ENCODE peak calls at places on chromosomes 3 and 15, in eight cellular contexts. S is HCT116, D is heart left ventricle, P is brain microvascular endothelial cell, M is adrenal gland, O is fibroblast of lung, Z is HL-60, W is tibial artery. C is an unnamed sample.

GRCh38 chr3:156332304-156332703 is 211.9 kb downstream of the KCNAB1 start:
- DNase-seq in S (no peak), Z (no peak), O (no peak), P (no peak), D (no peak), M (no peak), W (no peak), C (no peak)

GRCh38 chr15:29089731-29090616 is 179.6 kb downstream of the NSMCE3 start:
- DNase-seq in D (no peak), Z (no peak), P (no peak), O (peak), W (peak), M (no peak), S (no peak), C (no peak)

GRCh38 chr3:28916713-28917499 is 364.0 kb upstream of the RBMS3 start:
- DNase-seq in W (peak), Z (no peak), P (peak), M (peak), O (peak), S (no peak), D (peak), C (peak)

GRCh38 chr15:74399511-74400312 is 32.3 kb upstream of the CYP11A1 start:
- DNase-seq in Z (no peak), D (no peak), S (no peak), P (peak), W (no peak), O (peak), M (no peak), C (no peak)

GRCh38 chr3:149186219-149186618 is 35.4 kb downstream of the CP start:
- DNase-seq in O (no peak), S (no peak), D (no peak), Z (no peak), W (no peak), P (no peak), M (no peak), C (no peak)

GRCh38 chr15:55618396-55618795 is 30.3 kb upstream of the PYGO1 start:
- DNase-seq in D (no peak), S (no peak), M (no peak), P (no peak), O (no peak), Z (no peak), W (no peak), C (no peak)

GRCh38 chr3:160754371-160754854 is 1.6 kb upstream of the PPM1L start:
- DNase-seq in S (no peak), D (peak), Z (peak), M (peak), O (peak), W (peak), P (peak), C (peak)

GRCh38 chr3:107796786-107797185 is 274.0 kb downstream of the BBX start:
- DNase-seq in W (no peak), O (peak), M (no peak), P (peak), Z (peak), D (no peak), S (no peak), C (no peak)

GRCh38 chr3:70358978-70359580 is 46.6 kb upstream of the MDFIC2 start:
- DNase-seq in D (no peak), Z (peak), S (peak), M (no peak), W (no peak), O (peak), P (peak), C (no peak)

GRCh38 chr15:45333550-45333949 is 44.8 kb downstream of the GATM start:
- DNase-seq in S (no peak), P (peak), W (peak), M (peak), O (peak), Z (no peak), D (peak), C (peak)

GRCh38 chr3:187744169-187745151 is 808 bp downstream of the BCL6 start:
- DNase-seq in P (peak), D (peak), W (no peak), Z (peak), M (peak), O (peak), S (no peak), C (peak)

GRCh38 chr3:164451083-164451910 is 627.0 kb downstream of the SI start:
- DNase-seq in W (peak), Z (no peak), M (no peak), O (no peak), P (peak), S (no peak), D (peak), C (peak)

GRCh38 chr3:10804183-10804648 is 11.8 kb upstream of the SLC6A11 start:
- DNase-seq in Z (no peak), S (peak), P (no peak), D (no peak), M (no peak), O (no peak), W (no peak), C (no peak)

GRCh38 chr3:152272771-152273242 is 4.1 kb downstream of the MBNL1 start:
- DNase-seq in P (peak), M (no peak), D (no peak), S (no peak), O (peak), W (no peak), Z (no peak), C (no peak)

GRCh38 chr3:123193448-123194101 is 8.2 kb upstream of the SEC22A start:
- DNase-seq in W (no peak), D (no peak), O (no peak), M (no peak), S (no peak), P (no peak), Z (no peak), C (no peak)

GRCh38 chr15:47961401-47962090 is 159.2 kb upstream of the SLC24A5 start:
- DNase-seq in S (no peak), P (no peak), M (no peak), O (no peak), Z (peak), W (no peak), D (no peak), C (no peak)

GRCh38 chr15:100913961-100914360 is 5.2 kb upstream of the LRRK1 start:
- DNase-seq in O (peak), P (no peak), S (no peak), M (no peak), Z (no peak), D (peak), W (no peak), C (no peak)

GRCh38 chr3:197471221-197472010 is 84.4 kb downstream of the BDH1 start:
- DNase-seq in M (peak), W (no peak), D (no peak), P (no peak), O (no peak), Z (no peak), S (no peak), C (no peak)

GRCh38 chr3:33074217-33075067 is 22.5 kb downstream of the GLB1 start:
- DNase-seq in P (peak), M (peak), D (peak), O (peak), W (peak), S (peak), Z (peak), C (no peak)

GRCh38 chr3:23941440-23941839 is 3.6 kb upstream of the NR1D2 start:
- DNase-seq in S (no peak), W (no peak), M (no peak), O (no peak), D (no peak), Z (no peak), P (no peak), C (no peak)

GRCh38 chr3:22373827-22374226 is 622.8 kb upstream of the ZNF385D start:
- DNase-seq in Z (no peak), O (no peak), S (no peak), P (no peak), D (no peak), W (no peak), M (no peak), C (no peak)

GRCh38 chr15:67840747-67841634 is 1.1 kb upstream of the RNU6-1 start:
- DNase-seq in O (peak), S (no peak), Z (no peak), P (no peak), D (no peak), W (peak), M (peak), C (no peak)

GRCh38 chr15:101499863-101500713 is 10.6 kb upstream of the PCSK6 start:
- DNase-seq in S (no peak), P (no peak), M (peak), Z (peak), W (no peak), D (peak), O (no peak), C (no peak)

GRCh38 chr3:11479230-11479620 is 164.5 kb downstream of the VGLL4 start:
- DNase-seq in Z (no peak), M (no peak), D (no peak), O (no peak), S (no peak), W (no peak), P (no peak), C (no peak)

GRCh38 chr3:46135475-46135874 is 72.6 kb downstream of the CCR1 start:
- DNase-seq in M (no peak), P (no peak), S (no peak), Z (peak), W (peak), O (no peak), D (no peak), C (no peak)

GRCh38 chr3:46131884-46132478 is 76.1 kb downstream of the CCR1 start:
- DNase-seq in D (no peak), O (no peak), W (no peak), S (no peak), P (no peak), M (no peak), Z (no peak), C (no peak)

GRCh38 chr3:46132565-46132964 is 75.5 kb downstream of the CCR1 start:
- DNase-seq in P (no peak), M (no peak), D (peak), O (no peak), W (no peak), S (no peak), Z (no peak), C (no peak)

GRCh38 chr3:46130631-46131310 is 77.3 kb downstream of the CCR1 start:
- DNase-seq in O (no peak), W (no peak), D (no peak), S (no peak), Z (peak), M (no peak), P (no peak), C (no peak)

GRCh38 chr3:46133285-46133684 is 74.8 kb downstream of the CCR1 start:
- DNase-seq in O (no peak), D (no peak), M (no peak), S (no peak), P (no peak), Z (no peak), W (no peak), C (no peak)
- TF ChIP-seq CTCF in O (no peak), D (no peak), M (no peak), S (no peak), P (no peak), Z (no peak), W (no peak), C (no peak)

GRCh38 chr15:99142562-99142961 is 37.7 kb downstream of the SYNM start:
- DNase-seq in O (no peak), P (no peak), D (no peak), Z (no peak), S (no peak), M (no peak), W (no peak), C (no peak)
- H3K27ac ChIP-seq in O (no peak), P (no peak), D (peak), Z (no peak), S (no peak), M (no peak), W (peak), C (no peak)

GRCh38 chr3:51710631-51711351 is 3.9 kb downstream of the GRM2 start:
- DNase-seq in P (no peak), S (no peak), M (peak), Z (no peak), D (no peak), O (no peak), W (no peak), C (no peak)
- TF ChIP-seq CTCF in P (peak), S (peak), M (no peak), Z (no peak), D (no peak), O (no peak), W (no peak), C (no peak)

GRCh38 chr3:34106379-34106778 is 307.9 kb downstream of the PDCD6IP start:
- DNase-seq in Z (no peak), S (no peak), M (no peak), D (no peak), P (no peak), O (no peak), W (no peak), C (no peak)

GRCh38 chr3:34106879-34107278 is 308.4 kb downstream of the PDCD6IP start:
- DNase-seq in M (no peak), Z (peak), S (peak), D (no peak), W (no peak), O (no peak), P (peak), C (no peak)

GRCh38 chr3:34109846-34110245 is 311.4 kb downstream of the PDCD6IP start:
- DNase-seq in S (no peak), M (no peak), D (no peak), O (no peak), P (no peak), W (no peak), Z (no peak), C (no peak)

GRCh38 chr3:34108976-34109375 is 310.5 kb downstream of the PDCD6IP start:
- DNase-seq in M (no peak), D (no peak), S (no peak), O (no peak), W (no peak), P (no peak), Z (no peak), C (no peak)

DNA sequence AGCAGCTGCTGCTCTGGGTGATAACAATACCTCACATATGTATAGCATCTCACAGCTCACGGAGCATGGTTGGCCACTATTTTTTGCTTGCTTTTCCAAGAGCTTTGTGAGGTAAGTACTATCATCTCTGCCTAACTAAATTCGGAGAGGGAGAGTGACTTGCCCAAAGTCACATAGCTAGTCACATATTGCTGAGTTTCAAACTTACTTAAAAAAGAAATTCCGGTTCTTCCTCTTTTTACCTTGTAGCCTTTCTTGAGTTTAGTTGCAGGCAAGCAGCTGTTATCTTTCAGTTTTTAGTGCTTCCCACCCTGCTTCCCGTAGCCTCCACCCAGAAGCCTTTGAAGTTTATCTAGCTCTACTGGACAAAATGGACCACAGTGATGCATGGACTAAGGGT is 309.2 kb downstream of the PDCD6IP start:
- DNase-seq in Z (no peak), M (no peak), P (no peak), O (no peak), S (no peak), D (no peak), W (no peak), C (no peak)
- H3K27ac ChIP-seq in Z (no peak), M (no peak), P (no peak), O (no peak), S (no peak), D (no peak), W (no peak), C (no peak)